ENCODE peak calls at places on chromosome 20, in six cellular contexts. O is HCT116, V is testis, P is IMR-90, C is NB4, A is uterus. B is an unnamed sample.

GRCh38 chr20:34824861-34825529 is 456 bp downstream of the NCOA6 start:
- DNase-seq in O (peak), V (peak), P (peak), C (peak), A (peak), B (peak)

GRCh38 chr20:10312111-10312510 is 93.5 kb downstream of the SNAP25 start:
- DNase-seq in O (no peak), V (no peak), P (peak), C (no peak), A (no peak), B (no peak)

GRCh38 chr20:30921286-30922071 is 336.0 kb upstream of the DEFB115 start:
- DNase-seq in O (no peak), V (no peak), P (no peak), C (no peak), A (no peak), B (no peak)

GRCh38 chr20:37237656-37238055 is 24.0 kb downstream of the GHRH start:
- DNase-seq in O (no peak), V (no peak), P (no peak), C (no peak), A (no peak), B (no peak)

GRCh38 chr20:22456109-22456508 is 128.3 kb downstream of the FOXA2 start:
- DNase-seq in O (no peak), V (no peak), P (no peak), C (no peak), A (no peak), B (no peak)

GRCh38 chr20:51500311-51500710 is 42.2 kb downstream of the NFATC2 start:
- DNase-seq in O (no peak), V (no peak), P (no peak), C (peak), A (no peak), B (no peak)

GRCh38 chr20:50873518-50873959 is 57.7 kb downstream of the ADNP start:
- DNase-seq in O (no peak), V (no peak), P (no peak), C (no peak), A (no peak), B (no peak)

GRCh38 chr20:33431797-33432381 is 11.7 kb downstream of the SNTA1 start:
- DNase-seq in O (no peak), V (peak), P (no peak), C (no peak), A (no peak), B (peak)

GRCh38 chr20:10637062-10637559 is 36.7 kb downstream of the JAG1 start:
- DNase-seq in O (no peak), V (no peak), P (peak), C (peak), A (peak), B (no peak)

GRCh38 chr20:45919536-45919933 is 7.6 kb upstream of the PLTP start:
- DNase-seq in O (no peak), V (peak), P (peak), C (no peak), A (peak), B (no peak)

GRCh38 chr20:7348253-7348652 is 580.8 kb downstream of the BMP2 start:
- DNase-seq in O (no peak), V (no peak), P (no peak), C (no peak), A (no peak), B (no peak)

GRCh38 chr20:41274152-41274551 is 43.4 kb downstream of the ZHX3 start:
- DNase-seq in O (no peak), V (no peak), P (no peak), C (no peak), A (no peak), B (no peak)

GRCh38 chr20:57664476-57664875 is 44.2 kb upstream of the ZBP1 start:
- DNase-seq in O (no peak), V (no peak), P (no peak), C (no peak), A (peak), B (peak)

GRCh38 chr20:29408034-29408695 is 1849.3 kb upstream of the DEFB115 start:
- DNase-seq in O (no peak), V (peak), P (no peak), C (no peak), A (no peak), B (no peak)

GRCh38 chr20:58695084-58695722 is 2.6 kb downstream of the NPEPL1 start:
- DNase-seq in O (no peak), V (no peak), P (no peak), C (no peak), A (peak), B (no peak)

GRCh38 chr20:20713244-20713765 is 861 bp upstream of the RALGAPA2 start:
- DNase-seq in O (no peak), V (peak), P (no peak), C (peak), A (no peak), B (no peak)

GRCh38 chr20:15236812-15237211 is 899.4 kb upstream of the FLRT3 start:
- DNase-seq in O (peak), V (peak), P (peak), C (peak), A (no peak), B (peak)

GRCh38 chr20:58075980-58076749 is 152.3 kb downstream of the ANKRD60 start:
- DNase-seq in O (no peak), V (peak), P (no peak), C (no peak), A (peak), B (no peak)

GRCh38 chr20:19583532-19584175 is 174.4 kb upstream of the RIN2 start:
- DNase-seq in O (peak), V (peak), P (peak), C (peak), A (peak), B (peak)

GRCh38 chr20:33275215-33275614 is 7.8 kb upstream of the BPIFB1 start:
- DNase-seq in O (no peak), V (no peak), P (no peak), C (no peak), A (no peak), B (no peak)

GRCh38 chr20:61163027-61163426 is 89.0 kb upstream of the CDH4 start:
- DNase-seq in O (no peak), V (no peak), P (no peak), C (no peak), A (no peak), B (no peak)

GRCh38 chr20:62027116-62027515 is 38.6 kb downstream of the TAF4 start:
- DNase-seq in O (no peak), V (no peak), P (peak), C (no peak), A (no peak), B (peak)

GRCh38 chr20:36645998-36646397 is at the start of gene SLA2:
- DNase-seq in O (no peak), V (no peak), P (no peak), C (peak), A (no peak), B (peak)

GRCh38 chr20:37282558-37282957 is 6.9 kb upstream of the MANBAL start:
- DNase-seq in O (no peak), V (peak), P (peak), C (peak), A (peak), B (no peak)

GRCh38 chr20:43438578-43439316 is 18.9 kb upstream of the SRSF6 start:
- DNase-seq in O (no peak), V (no peak), P (no peak), C (no peak), A (no peak), B (peak)

GRCh38 chr20:16922834-16923233 is 174.7 kb downstream of the OTOR start:
- DNase-seq in O (no peak), V (no peak), P (peak), C (peak), A (no peak), B (no peak)

GRCh38 chr20:20210943-20211273 is 157.0 kb upstream of the INSM1 start:
- DNase-seq in O (no peak), V (no peak), P (no peak), C (no peak), A (no peak), B (no peak)

GRCh38 chr20:8568068-8568467 is 436.0 kb downstream of the PLCB1 start:
- DNase-seq in O (no peak), V (no peak), P (peak), C (peak), A (no peak), B (no peak)

GRCh38 chr20:50967621-50968020 is 9.0 kb downstream of the MOCS3 start:
- DNase-seq in O (no peak), V (no peak), P (no peak), C (no peak), A (no peak), B (no peak)

GRCh38 chr20:8043687-8044278 is 24.2 kb upstream of the TMX4 start:
- DNase-seq in O (peak), V (no peak), P (peak), C (peak), A (no peak), B (no peak)

GRCh38 chr20:11376998-11377397 is 540.7 kb upstream of the BTBD3 start:
- DNase-seq in O (no peak), V (no peak), P (peak), C (no peak), A (no peak), B (no peak)

GRCh38 chr20:40771308-40771610 is 82.2 kb upstream of the MAFB start:
- DNase-seq in O (no peak), V (no peak), P (no peak), C (no peak), A (no peak), B (no peak)

GRCh38 chr20:50335105-50335504 is 144.5 kb downstream of the CEBPB start:
- DNase-seq in O (peak), V (no peak), P (peak), C (peak), A (no peak), B (peak)

GRCh38 chr20:36062799-36063198 is 91.7 kb upstream of the EPB41L1 start:
- DNase-seq in O (no peak), V (no peak), P (no peak), C (no peak), A (no peak), B (no peak)

GRCh38 chr20:14197097-14197496 is 140.3 kb downstream of the FLRT3 start:
- DNase-seq in O (no peak), V (no peak), P (peak), C (no peak), A (no peak), B (no peak)

GRCh38 chr20:24981750-24982149 is 10.8 kb downstream of the APMAP start:
- DNase-seq in O (no peak), V (peak), P (no peak), C (no peak), A (no peak), B (peak)

GRCh38 chr20:17628101-17628841 is 53.8 kb downstream of the RRBP1 start:
- DNase-seq in O (no peak), V (no peak), P (no peak), C (no peak), A (no peak), B (no peak)

GRCh38 chr20:57330998-57331397 is 1.4 kb downstream of the SPO11 start:
- DNase-seq in O (no peak), V (no peak), P (no peak), C (peak), A (no peak), B (no peak)

GRCh38 chr20:3739926-3740599 is 7.6 kb downstream of the HSPA12B start:
- DNase-seq in O (no peak), V (no peak), P (no peak), C (no peak), A (no peak), B (no peak)

GRCh38 chr20:3740600-3741301 is 8.3 kb downstream of the HSPA12B start:
- DNase-seq in O (no peak), V (no peak), P (no peak), C (no peak), A (no peak), B (no peak)

GRCh38 chr20:3741846-3742458 is 9.5 kb downstream of the HSPA12B start:
- DNase-seq in O (no peak), V (no peak), P (no peak), C (no peak), A (no peak), B (no peak)

GRCh38 chr20:3738109-3739053 is 5.9 kb downstream of the HSPA12B start:
- DNase-seq in O (no peak), V (no peak), P (no peak), C (no peak), A (no peak), B (no peak)

DNA sequence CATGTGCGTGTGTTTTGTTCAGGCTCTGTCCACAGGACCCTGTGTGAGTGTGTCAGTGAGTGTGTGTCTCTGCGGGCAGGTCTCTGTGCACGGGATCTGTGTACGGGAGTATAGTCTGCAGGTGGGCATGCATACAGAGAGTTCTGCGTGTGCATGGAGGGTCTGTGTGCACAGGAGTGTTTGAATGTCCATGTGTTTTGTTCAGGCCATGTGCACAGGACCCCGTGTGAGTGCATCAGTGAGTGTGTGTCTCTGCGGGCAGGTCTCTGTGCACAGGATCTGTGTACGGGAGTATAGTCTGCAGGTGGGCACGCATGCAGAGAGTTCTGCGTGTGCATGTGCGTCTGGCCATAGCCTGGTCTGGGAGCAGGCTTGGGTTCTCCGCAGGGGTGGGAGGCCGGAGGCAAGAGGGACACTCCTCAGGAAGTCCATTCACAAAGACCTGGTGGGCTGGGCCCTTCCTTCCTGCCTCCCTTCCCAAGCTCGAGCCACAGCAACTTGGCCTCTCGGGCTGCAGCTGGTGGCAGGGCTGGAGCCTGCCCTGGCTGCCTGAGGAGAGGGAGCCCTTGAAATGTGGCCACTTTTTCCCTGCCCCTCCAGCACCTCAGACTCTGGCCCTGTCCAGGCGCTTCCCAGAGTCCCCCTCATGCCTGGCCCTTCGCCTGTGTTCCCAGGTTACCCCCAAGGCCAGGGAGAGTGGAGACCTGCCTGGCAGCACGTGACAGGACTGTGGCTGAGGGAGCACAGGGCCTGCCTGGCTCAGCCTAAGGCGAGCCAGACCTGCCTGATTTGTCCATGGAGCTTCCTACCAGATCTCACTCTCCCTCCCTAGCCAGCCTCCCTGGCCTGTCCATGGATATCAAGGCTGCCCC is 6.8 kb downstream of the HSPA12B start:
- DNase-seq in O (no peak), V (no peak), P (no peak), C (no peak), A (no peak), B (peak)
- TF ChIP-seq POLR2A in O (no peak), V (no peak), P (no peak), C (no peak), A (no peak), B (no peak)

DNA sequence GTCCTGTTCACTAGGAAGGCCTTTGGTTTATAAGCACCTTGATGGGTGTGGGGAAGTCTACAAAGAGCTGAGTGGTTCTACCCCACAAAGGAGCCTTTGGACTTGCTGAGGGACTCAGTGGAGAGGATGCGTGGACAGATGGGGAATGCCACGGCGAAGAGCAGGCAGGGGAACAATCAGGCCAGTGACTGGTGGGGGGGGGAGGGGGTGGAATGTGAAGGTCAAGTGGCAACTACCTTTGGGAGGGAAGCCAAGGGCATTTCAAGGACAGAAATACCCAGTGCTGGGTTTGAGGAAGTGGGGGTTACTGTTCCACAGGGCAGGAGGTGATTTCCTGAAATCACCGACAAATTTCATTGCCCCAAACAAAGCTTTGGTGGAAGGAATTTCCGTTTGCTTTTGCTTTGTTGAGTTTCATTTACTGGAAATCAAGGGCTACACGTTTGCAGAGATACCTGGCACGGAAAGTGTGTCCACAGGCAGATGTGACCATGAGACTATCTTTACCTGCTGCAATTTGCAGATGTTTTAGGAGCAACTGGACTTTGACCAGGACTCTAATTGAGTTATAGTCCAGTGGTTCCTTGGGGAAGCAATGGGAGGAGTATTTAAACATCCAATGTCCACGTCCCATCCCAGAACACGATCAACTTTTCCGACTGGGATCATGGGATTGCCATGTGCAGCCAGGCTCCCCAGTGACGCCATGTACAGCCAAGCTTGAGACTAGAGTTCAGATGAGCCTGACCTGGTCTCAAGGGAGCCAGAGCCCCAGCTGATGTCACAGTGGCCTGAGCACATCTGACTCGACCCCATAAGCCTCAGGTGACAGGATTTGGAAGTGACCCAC is 8.0 kb downstream of the CST3 start:
- DNase-seq in O (no peak), V (no peak), P (no peak), C (no peak), A (no peak), B (no peak)
- TF ChIP-seq POLR2A in O (no peak), V (no peak), P (no peak), C (no peak), A (no peak), B (no peak)

DNA sequence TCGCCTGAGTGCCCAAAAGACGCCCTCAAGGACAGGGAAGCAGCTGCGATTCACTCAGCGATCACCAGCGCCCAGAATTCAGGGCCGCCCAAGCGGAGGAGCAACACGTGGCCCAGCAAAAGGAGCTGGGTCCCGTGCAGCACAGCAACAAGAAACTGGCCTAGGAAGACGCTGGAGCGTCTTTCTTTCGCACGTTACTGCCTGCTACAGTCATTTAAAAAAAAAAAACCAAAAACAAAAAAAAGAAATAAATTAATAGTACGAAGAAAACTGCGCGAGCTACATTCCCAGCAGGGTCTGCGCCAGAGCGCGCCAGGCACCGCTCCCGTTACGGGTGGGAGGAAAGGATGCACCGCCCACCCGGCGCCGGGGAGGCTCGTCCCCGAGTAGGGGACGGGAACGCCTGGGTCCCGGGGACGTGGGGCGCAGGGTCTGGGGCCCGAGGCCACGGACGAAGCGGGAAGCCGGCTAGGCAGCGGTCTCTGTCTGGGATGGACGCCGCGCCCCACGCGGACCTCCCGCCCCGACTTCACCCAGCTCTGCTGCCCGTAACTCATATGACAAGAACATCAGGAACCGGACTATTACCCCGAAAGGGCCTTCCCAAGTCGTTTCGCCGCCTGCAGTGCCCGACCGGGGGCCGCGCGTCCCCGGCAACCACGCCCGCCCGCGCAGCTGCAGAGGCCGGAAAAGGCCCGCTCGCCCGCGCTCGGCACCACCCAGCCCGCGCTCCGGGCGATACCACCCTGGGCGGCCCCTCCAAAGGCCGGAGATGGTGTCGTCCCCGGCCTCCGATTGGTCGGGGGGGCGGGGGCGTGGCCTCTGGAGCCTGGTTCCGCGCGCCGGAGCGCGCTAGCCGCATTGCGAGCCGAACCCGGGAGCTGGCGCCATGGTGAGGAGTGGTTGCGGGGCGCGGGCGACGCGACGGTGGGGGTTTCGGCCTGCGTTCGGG is at the start of gene NOP56:
- DNase-seq in O (peak), V (peak), P (peak), C (peak), A (peak), B (peak)
- TF ChIP-seq POLR2A in O (peak), V (no peak), P (peak), C (peak), A (peak), B (peak)

DNA sequence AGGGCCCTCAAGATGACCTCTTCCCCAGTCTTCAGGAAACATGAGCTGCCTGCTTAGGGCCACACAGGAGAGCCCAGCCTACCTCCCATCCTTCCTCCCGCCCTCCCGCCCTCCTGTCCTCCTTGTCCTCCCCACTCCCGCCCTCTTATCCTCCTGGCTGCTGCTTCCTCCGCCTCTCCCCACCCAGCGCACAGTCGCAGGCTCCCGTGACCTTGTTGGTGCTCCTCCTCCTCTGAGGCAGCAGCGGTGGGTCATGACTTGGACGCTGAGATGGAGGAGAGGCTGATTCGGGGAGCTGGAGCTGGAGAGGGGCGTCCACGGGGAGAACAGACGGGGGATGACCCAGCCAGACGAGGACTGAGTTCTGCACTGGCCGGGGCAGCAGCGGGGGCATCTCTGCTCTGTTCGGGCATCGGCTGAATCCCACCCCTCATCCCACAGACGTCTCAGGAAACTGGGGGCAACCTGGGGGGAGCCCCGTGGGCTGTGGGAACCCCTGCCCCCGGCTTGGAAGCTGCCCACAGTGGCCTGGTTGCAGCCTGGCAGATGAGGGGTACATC is 32.4 kb downstream of the CHRNA4 start:
- DNase-seq in O (no peak), V (no peak), P (no peak), C (no peak), A (no peak), B (no peak)
- TF ChIP-seq POLR2A in O (no peak), V (no peak), P (no peak), C (no peak), A (no peak), B (no peak)

GRCh38 chr20:53918949-53919361 is 151.4 kb downstream of the BCAS1 start:
- DNase-seq in O (no peak), V (peak), P (no peak), C (peak), A (no peak), B (no peak)
- TF ChIP-seq POLR2A in O (no peak), V (no peak), P (no peak), C (no peak), A (no peak), B (no peak)

B was measured in adrenal gland.